ENCODE peak calls at places on chromosomes 4 and X, in four cellular contexts. Z is right lobe of liver, C is adrenal gland, X is NB4. V is an unnamed sample.

GRCh38 chr4:103091601-103092223 is 7.9 kb downstream of the BDH2 start:
- DNase-seq in Z (no peak), X (peak), C (peak), V (peak)

GRCh38 chrX:30887721-30888120 is 1.3 kb downstream of the TAB3 start:
- DNase-seq in Z (no peak), X (no peak), C (no peak), V (no peak)

GRCh38 chr4:185682236-185682635 is 129.8 kb downstream of the SORBS2 start:
- DNase-seq in X (no peak), Z (no peak), C (no peak), V (no peak)

GRCh38 chr4:120918788-120919187 is 3.7 kb downstream of the PRDM5 start:
- DNase-seq in C (peak), X (no peak), Z (no peak), V (peak)

GRCh38 chr4:185925910-185926360 is 113.9 kb upstream of the SORBS2 start:
- DNase-seq in C (no peak), Z (no peak), X (no peak), V (no peak)

GRCh38 chr4:7740866-7741525 is 198.7 kb downstream of the AFAP1 start:
- DNase-seq in C (no peak), X (no peak), Z (no peak), V (no peak)

GRCh38 chrX:37370499-37371141 is 21.5 kb downstream of the PRRG1 start:
- DNase-seq in X (no peak), C (no peak), Z (no peak), V (no peak)

GRCh38 chr4:78673258-78673817 is 102.8 kb upstream of the BMP2K start:
- DNase-seq in Z (no peak), X (no peak), C (no peak), V (no peak)

GRCh38 chr4:106017975-106018374 is 122.7 kb downstream of the NPNT start:
- DNase-seq in C (no peak), X (no peak), Z (no peak), V (no peak)

GRCh38 chr4:186216465-186217024 is 10.8 kb upstream of the KLKB1 start:
- DNase-seq in X (no peak), C (no peak), Z (no peak), V (no peak)

GRCh38 chr4:53579826-53580225 is 11.5 kb downstream of the LNX1 start:
- DNase-seq in X (no peak), Z (no peak), C (no peak), V (no peak)

GRCh38 chrX:101442095-101442494 is 34.1 kb downstream of the HNRNPH2 start:
- DNase-seq in X (no peak), C (peak), Z (no peak), V (no peak)

GRCh38 chrX:10516781-10517322 is 103.5 kb downstream of the MID1 start:
- DNase-seq in X (no peak), C (no peak), Z (no peak), V (no peak)

GRCh38 chr4:57490520-57490919 is 380.3 kb upstream of the IGFBP7 start:
- DNase-seq in X (no peak), C (no peak), Z (no peak), V (no peak)

GRCh38 chr4:100462206-100462605 is 55.6 kb downstream of the EMCN start:
- DNase-seq in Z (no peak), X (no peak), C (no peak), V (no peak)

GRCh38 chrX:105975382-105975781 is 63.1 kb downstream of the SERPINA7 start:
- DNase-seq in Z (no peak), C (no peak), X (peak), V (no peak)

GRCh38 chrX:31353095-31353494 is 281.3 kb upstream of the FTHL17 start:
- DNase-seq in C (no peak), Z (no peak), X (no peak), V (no peak)

GRCh38 chr4:6430927-6431326 is 41.5 kb downstream of the PPP2R2C start:
- DNase-seq in X (no peak), C (no peak), Z (no peak), V (no peak)

GRCh38 chrX:18617351-18617750 is 54.6 kb downstream of the RS1 start:
- DNase-seq in C (no peak), Z (no peak), X (no peak), V (peak)

GRCh38 chr4:184401397-184402171 is 72.8 kb downstream of the IRF2 start:
- DNase-seq in X (no peak), Z (no peak), C (no peak), V (no peak)

GRCh38 chrX:130826249-130826648 is 76.8 kb downstream of the ENOX2 start:
- DNase-seq in X (no peak), C (no peak), Z (no peak), V (no peak)

GRCh38 chr4:181701219-181701618 is 542.0 kb upstream of the TENM3 start:
- DNase-seq in C (no peak), Z (no peak), X (no peak), V (no peak)

GRCh38 chrX:56812515-56813105 is 83.6 kb downstream of the NBDY start:
- DNase-seq in C (no peak), Z (no peak), X (no peak), V (no peak)

GRCh38 chr4:139144911-139145551 is 32.0 kb downstream of the ELF2 start:
- DNase-seq in C (no peak), Z (no peak), X (peak), V (peak)

GRCh38 chrX:42992199-42992943 is 214.4 kb upstream of the PPP1R2C start:
- DNase-seq in C (no peak), Z (no peak), X (no peak), V (no peak)

GRCh38 chrX:115949900-115950822 is 220.4 kb upstream of the AGTR2 start:
- DNase-seq in C (peak), Z (no peak), X (peak), V (peak)

GRCh38 chr4:27129871-27130277 is 269.2 kb downstream of the STIM2 start:
- DNase-seq in X (no peak), Z (no peak), C (no peak), V (no peak)

GRCh38 chr4:180827193-180827592 is 1416.0 kb upstream of the TENM3 start:
- DNase-seq in C (no peak), Z (no peak), X (no peak), V (no peak)

GRCh38 chrX:47854474-47854873 is 17.8 kb downstream of the ZNF81 start:
- DNase-seq in C (peak), Z (peak), X (peak), V (peak)

GRCh38 chrX:56759736-56760409 is 30.8 kb downstream of the NBDY start:
- DNase-seq in Z (no peak), C (no peak), X (no peak), V (no peak)

GRCh38 chr4:158090323-158090722 is 82.5 kb downstream of the GASK1B start:
- DNase-seq in Z (no peak), C (peak), X (no peak), V (peak)

DNA sequence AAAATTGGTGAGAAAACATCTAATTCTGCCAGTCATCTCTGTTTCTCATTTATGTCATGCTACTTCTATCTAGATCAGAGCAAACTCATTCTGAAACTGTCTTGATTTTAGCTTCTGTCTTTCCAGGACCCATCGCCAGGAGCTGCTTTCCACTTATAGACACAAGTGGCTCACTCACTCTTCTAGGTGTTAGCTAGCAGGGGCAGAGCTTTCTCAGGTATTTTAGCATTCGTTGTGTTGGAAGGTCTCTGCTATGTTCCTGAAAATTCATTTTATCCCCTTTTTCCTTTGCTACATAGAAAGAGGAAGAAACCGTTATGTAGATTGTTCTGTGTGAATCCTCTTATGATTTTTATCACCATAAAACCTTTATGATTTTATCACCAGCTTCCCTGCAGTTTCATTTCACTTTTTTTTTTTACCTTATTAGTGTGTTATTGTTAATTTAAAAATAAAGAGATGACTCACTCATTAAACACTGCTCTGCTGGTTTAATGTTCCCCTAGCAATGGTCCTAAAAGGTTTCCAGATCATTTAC is 246.6 kb upstream of the AADAT start:
- DNase-seq in X (no peak), C (no peak), Z (no peak), V (no peak)
- TF ChIP-seq POLR2A in X (no peak), C (no peak), Z (no peak), V (no peak)

GRCh38 chr4:94571720-94572119 is 120.0 kb downstream of the PDLIM5 start:
- DNase-seq in X (no peak), C (no peak), Z (no peak), V (no peak)
- TF ChIP-seq POLR2A in X (no peak), C (no peak), Z (no peak), V (no peak)

DNA sequence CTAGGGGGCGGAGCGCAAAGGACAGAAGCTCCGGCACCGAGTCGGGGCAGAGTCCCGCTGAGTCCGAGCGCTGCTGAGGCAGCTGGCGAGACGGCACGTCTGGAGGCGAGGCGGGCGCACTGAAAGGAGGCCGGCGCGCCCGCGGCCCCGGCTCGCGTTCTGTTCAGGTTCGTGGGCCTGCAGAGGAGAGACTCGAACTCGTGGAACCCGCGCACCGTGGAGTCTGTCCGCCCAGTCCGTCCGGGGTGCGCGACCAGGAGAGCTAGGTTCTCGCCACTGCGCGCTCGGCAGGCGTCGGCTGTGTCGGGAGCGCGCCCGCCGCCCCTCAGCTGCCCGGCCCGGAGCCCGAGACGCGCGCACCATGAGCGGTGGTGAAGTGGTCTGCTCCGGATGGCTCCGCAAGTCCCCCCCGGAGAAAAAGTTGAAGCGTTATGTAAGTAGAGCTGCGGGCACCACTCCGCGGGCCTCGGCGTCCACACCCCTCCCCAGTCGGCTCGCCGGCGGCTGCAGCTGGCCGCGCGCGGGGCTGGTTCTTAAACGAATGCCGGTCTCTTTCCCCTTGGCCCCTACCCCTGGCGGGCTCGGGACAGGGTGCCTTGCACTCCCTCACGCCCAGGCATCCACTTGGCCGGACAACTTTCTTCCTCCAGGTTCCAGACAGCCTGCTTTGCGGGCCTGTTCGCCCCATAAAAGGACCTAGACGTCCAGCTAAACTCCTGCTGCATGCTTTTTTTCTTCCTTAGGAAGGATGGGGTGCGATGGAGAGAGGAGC is at the start of gene GAB1:
- DNase-seq in Z (peak), C (no peak), X (peak), V (peak)
- TF ChIP-seq POLR2A in Z (peak), C (peak), X (no peak), V (peak)

DNA sequence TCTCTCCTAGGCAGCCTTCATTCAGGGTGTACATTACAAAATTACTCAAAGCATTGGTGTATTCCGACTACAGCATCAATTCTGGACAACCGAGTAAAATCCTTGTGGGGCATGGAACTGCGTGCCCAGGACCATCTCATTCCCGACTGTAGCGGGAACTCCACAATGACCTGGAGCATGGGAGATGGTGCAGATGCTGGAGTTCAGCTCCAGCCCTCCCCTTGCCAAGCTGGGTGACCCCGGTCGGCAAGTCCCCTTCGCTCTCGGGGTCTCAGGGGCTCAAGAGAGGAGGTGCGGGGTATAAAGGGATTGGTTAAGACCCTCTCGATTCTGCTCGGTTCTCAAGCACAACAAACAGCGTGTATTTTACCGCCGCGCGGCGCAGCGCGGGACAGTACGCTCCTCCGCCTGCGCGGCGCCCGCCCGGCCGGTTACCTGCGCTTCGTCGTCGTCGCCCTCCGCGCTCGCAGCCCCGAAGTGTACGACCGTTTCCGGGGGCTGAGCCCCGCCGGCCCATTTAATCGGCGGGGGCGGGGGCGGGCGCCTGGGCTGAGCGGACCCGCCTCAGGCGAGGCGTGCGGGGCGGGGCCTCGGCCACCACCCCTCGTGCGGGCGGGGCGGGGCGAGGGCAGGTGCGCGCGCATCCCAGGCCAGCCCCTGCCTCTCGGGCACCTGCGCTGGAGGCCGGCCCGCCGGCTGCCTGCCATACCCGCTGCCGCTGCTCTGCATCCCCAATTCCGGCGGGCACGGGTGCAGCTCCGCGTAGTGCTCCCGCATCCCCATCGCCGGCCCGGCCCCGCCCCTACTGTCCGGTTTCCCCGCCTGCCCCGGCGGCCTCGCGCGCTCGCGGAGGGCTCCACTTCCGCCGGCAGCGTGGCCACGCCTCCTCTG is at the start of gene G6PD:
- DNase-seq in Z (no peak), C (no peak), X (peak), V (peak)
- TF ChIP-seq POLR2A in Z (peak), C (peak), X (peak), V (peak)

GRCh38 chr4:140152015-140152703 is 1.8 kb downstream of the MAML3 start:
- DNase-seq in Z (peak), X (no peak), C (no peak), V (peak)

GRCh38 chr4:140149851-140150635 is 3.9 kb downstream of the MAML3 start:
- DNase-seq in X (peak), Z (peak), C (peak), V (peak)

GRCh38 chr4:140150636-140150885 is 3.4 kb downstream of the MAML3 start:
- DNase-seq in X (no peak), C (no peak), Z (peak), V (no peak)

GRCh38 chr4:140151700-140152014 is 2.3 kb downstream of the MAML3 start:
- DNase-seq in C (peak), Z (peak), X (peak), V (peak)

GRCh38 chr4:140150886-140151699 is 2.9 kb downstream of the MAML3 start:
- DNase-seq in Z (peak), C (peak), X (peak), V (peak)
- TF ChIP-seq POLR2A in Z (peak), C (peak), X (peak), V (peak)

GRCh38 chr4:118836763-118837507 is 1.0 kb upstream of the SEC24D start:
- DNase-seq in C (no peak), X (no peak), Z (no peak), V (no peak)

GRCh38 chr4:118833192-118833820 is 2.6 kb downstream of the SEC24D start:
- DNase-seq in Z (no peak), C (no peak), X (no peak), V (no peak)

GRCh38 chr4:118834070-118834469 is 1.9 kb downstream of the SEC24D start:
- DNase-seq in C (no peak), Z (no peak), X (no peak), V (no peak)

GRCh38 chr4:118834960-118835895 is 698 bp downstream of the SEC24D start:
- DNase-seq in Z (peak), X (peak), C (peak), V (peak)

DNA sequence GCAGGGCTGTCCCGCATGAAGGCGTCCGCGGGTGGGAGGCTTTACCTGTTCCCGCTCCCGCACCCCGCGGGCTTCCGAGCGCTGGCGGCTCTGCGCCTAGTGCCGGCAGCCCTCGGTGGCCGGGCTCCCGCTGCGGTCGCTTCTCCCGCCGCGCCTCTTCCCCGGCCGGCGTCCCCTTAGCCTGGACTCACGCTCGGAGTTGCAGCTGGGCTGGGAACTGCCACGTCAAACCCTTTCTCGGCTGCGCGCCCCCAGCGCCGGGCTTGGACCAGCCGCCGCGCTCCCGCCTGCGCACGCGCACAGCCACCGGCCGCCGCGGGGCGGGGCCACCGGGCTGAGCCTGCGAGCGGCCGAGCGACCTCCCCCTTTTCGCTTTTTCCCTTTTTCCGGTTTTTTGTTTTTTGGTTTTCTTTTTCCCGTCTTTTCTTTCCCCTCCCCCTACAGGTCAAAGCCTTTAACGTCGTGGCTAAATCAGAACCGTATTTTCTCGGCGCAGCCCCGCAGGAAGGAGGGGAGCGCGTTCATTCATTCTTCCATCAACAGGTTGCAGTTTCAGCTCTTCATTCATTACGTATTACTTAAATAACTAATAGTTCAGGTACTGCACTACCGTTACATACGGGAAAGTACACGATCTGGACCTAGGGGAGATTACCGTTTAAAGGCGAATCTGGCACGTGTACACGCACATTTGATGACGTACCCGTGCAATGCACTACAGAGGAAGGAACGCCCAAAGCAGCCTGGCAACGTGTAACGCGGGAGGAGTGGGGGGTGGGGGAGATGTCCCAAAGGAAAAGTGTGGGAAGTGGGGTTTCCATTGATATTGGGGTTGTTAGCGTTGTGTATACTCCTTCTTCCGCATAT is at the start of gene SEC24D:
- DNase-seq in C (peak), Z (peak), X (peak), V (peak)
- TF ChIP-seq POLR2A in C (peak), Z (peak), X (no peak), V (peak)